ENCODE peak calls at places on chromosomes 5 and 9, in four cellular contexts. One of them, this sample, is unnamed.

GRCh38 chr5:128271859-128272446 is 188.4 kb downstream of the SLC12A2 start:
- DNase-seq in K562: peak
- DNase-seq in H1: no peak
- DNase-seq in brain microvascular endothelial cell: peak
- DNase-seq in this sample: no peak

GRCh38 chr9:111730937-111731567 is 63.7 kb downstream of the SHOC1 start:
- DNase-seq in K562: no peak
- DNase-seq in H1: no peak
- DNase-seq in brain microvascular endothelial cell: peak
- DNase-seq in this sample: no peak

GRCh38 chr9:95363051-95363841 is 45.7 kb upstream of the FANCC start:
- DNase-seq in K562: no peak
- DNase-seq in H1: no peak
- DNase-seq in brain microvascular endothelial cell: no peak
- DNase-seq in this sample: no peak

GRCh38 chr5:98368141-98368540 is 405.3 kb upstream of the RGMB start:
- DNase-seq in K562: no peak
- DNase-seq in H1: no peak
- DNase-seq in brain microvascular endothelial cell: no peak
- DNase-seq in this sample: no peak

GRCh38 chr5:96582343-96582742 is 79.8 kb upstream of the CAST start:
- DNase-seq in K562: no peak
- DNase-seq in H1: no peak
- DNase-seq in brain microvascular endothelial cell: no peak
- DNase-seq in this sample: no peak

GRCh38 chr5:21806943-21807342 is 1046.2 kb downstream of the CDH12 start:
- DNase-seq in K562: no peak
- DNase-seq in H1: no peak
- DNase-seq in brain microvascular endothelial cell: peak
- DNase-seq in this sample: no peak

GRCh38 chr5:1732238-1732880 is 67.3 kb downstream of the MRPL36 start:
- DNase-seq in K562: no peak
- DNase-seq in H1: peak
- DNase-seq in brain microvascular endothelial cell: no peak
- DNase-seq in this sample: peak

GRCh38 chr9:112086627-112087026 is 88.5 kb downstream of the SUSD1 start:
- DNase-seq in K562: no peak
- DNase-seq in H1: no peak
- DNase-seq in brain microvascular endothelial cell: no peak
- DNase-seq in this sample: no peak

GRCh38 chr5:169610606-169611005 is 26.5 kb upstream of the DOCK2 start:
- DNase-seq in K562: no peak
- DNase-seq in H1: no peak
- DNase-seq in brain microvascular endothelial cell: no peak
- DNase-seq in this sample: no peak

GRCh38 chr5:76714771-76715483 is 999 bp upstream of the F2R start:
- DNase-seq in K562: no peak
- DNase-seq in H1: peak
- DNase-seq in brain microvascular endothelial cell: no peak
- DNase-seq in this sample: peak

GRCh38 chr5:42500003-42500599 is 76.9 kb downstream of the GHR start:
- DNase-seq in K562: no peak
- DNase-seq in H1: no peak
- DNase-seq in brain microvascular endothelial cell: no peak
- DNase-seq in this sample: no peak

GRCh38 chr9:93092171-93092991 is 3.6 kb upstream of the CARD19 start:
- DNase-seq in K562: no peak
- DNase-seq in H1: no peak
- DNase-seq in brain microvascular endothelial cell: no peak
- DNase-seq in this sample: peak

GRCh38 chr9:104810421-104811339 is 46.8 kb downstream of the NIPSNAP3B start:
- DNase-seq in K562: no peak
- DNase-seq in H1: no peak
- DNase-seq in brain microvascular endothelial cell: peak
- DNase-seq in this sample: peak

GRCh38 chr9:71285191-71285656 is 163.8 kb upstream of the TRPM3 start:
- DNase-seq in K562: peak
- DNase-seq in H1: peak
- DNase-seq in brain microvascular endothelial cell: peak
- DNase-seq in this sample: peak

DNA sequence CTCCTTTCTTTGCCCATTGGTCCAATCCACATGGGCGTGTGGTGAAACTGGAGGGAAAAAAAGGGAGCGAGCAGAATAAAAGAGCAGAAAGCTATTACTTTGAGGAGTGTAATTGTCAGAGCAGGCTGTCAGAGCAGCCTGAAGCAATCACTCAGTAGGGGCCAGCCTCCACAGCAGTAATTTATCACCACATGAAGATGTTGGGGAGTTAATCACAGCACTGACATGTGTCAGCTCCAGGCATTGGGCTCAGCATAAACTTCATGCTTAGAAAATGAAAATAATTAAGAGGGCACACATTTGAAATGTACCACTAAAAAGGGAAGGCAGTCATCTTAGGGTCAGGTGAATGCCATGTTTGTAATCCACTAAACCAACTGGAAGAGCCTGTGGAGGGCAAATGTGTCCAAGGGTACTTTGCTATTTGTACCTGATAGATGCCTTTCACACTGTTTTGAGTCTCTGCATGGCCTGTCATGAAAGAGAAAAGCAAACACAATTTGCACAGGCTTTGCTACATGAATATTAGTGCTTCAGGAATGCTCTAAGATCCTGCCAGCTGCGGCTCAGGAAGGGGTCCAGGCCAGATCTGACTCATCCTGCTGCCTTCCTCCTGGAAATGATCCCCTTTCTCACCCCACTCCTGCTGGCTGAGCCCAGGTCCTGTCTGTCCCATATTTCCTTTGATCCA is 2.9 kb upstream of the PTGER4 start:
- DNase-seq in K562: no peak
- DNase-seq in H1: no peak
- DNase-seq in brain microvascular endothelial cell: peak
- DNase-seq in this sample: peak
- TF ChIP-seq CTCF in K562: no peak
- TF ChIP-seq CTCF in H1: no peak
- TF ChIP-seq CTCF in brain microvascular endothelial cell: peak
- TF ChIP-seq CTCF in this sample: no peak

DNA sequence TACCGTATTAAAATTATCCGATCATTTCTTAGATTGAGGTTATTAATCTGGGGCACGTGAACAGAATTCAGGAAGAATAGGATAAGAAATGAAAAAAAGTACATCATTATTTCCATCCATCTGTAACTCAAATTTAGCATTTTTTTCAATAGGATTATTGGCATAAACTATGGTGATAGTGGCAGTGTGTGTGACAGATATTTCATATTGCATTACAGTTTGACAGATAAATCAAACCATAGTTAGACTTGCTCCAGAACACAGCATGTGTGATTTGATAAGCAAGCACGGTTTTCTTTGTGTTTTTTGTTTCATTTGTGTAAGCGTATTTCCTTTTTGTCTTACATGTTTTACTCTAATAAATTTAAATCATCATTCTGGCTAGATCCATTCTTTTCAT is 155.0 kb downstream of the CDH9 start:
- DNase-seq in K562: no peak
- DNase-seq in H1: no peak
- DNase-seq in brain microvascular endothelial cell: no peak
- DNase-seq in this sample: no peak
- H3K27ac ChIP-seq in K562: no peak
- H3K27ac ChIP-seq in H1: no peak
- H3K27ac ChIP-seq in brain microvascular endothelial cell: no peak
- H3K27ac ChIP-seq in this sample: no peak

GRCh38 chr5:38287124-38287523 is 28.8 kb downstream of the EGFLAM start:
- DNase-seq in K562: no peak
- DNase-seq in H1: no peak
- DNase-seq in brain microvascular endothelial cell: no peak
- DNase-seq in this sample: no peak

GRCh38 chr5:38291355-38291754 is 33.0 kb downstream of the EGFLAM start:
- DNase-seq in K562: peak
- DNase-seq in H1: no peak
- DNase-seq in brain microvascular endothelial cell: no peak
- DNase-seq in this sample: no peak

GRCh38 chr5:38290028-38290653 is 31.8 kb downstream of the EGFLAM start:
- DNase-seq in K562: peak
- DNase-seq in H1: no peak
- DNase-seq in brain microvascular endothelial cell: no peak
- DNase-seq in this sample: no peak

GRCh38 chr5:38289457-38289856 is 31.1 kb downstream of the EGFLAM start:
- DNase-seq in K562: no peak
- DNase-seq in H1: no peak
- DNase-seq in brain microvascular endothelial cell: no peak
- DNase-seq in this sample: no peak

DNA sequence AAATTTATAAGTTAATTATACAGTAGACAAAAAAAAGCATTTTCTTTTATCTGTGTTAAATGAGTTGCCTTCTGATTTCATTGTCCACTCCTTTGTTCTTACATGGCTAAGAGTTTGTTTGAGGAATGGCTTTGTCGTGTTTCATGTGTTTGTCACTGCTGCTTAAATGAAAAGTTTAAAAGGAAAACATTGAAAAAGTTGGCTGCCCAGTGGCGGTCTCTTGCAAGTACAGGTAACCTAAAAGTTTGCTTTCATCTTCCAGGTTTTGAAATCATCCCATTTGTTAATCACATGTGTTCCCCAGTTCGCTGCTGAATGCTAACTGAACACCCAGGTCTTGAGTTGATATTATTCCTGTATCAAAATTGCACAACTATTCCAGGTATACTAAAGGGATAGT is 33.9 kb downstream of the EGFLAM start:
- DNase-seq in K562: no peak
- DNase-seq in H1: no peak
- DNase-seq in brain microvascular endothelial cell: no peak
- DNase-seq in this sample: no peak
- TF ChIP-seq CTCF in K562: no peak
- TF ChIP-seq CTCF in H1: no peak
- TF ChIP-seq CTCF in brain microvascular endothelial cell: no peak
- TF ChIP-seq CTCF in this sample: peak

DNA sequence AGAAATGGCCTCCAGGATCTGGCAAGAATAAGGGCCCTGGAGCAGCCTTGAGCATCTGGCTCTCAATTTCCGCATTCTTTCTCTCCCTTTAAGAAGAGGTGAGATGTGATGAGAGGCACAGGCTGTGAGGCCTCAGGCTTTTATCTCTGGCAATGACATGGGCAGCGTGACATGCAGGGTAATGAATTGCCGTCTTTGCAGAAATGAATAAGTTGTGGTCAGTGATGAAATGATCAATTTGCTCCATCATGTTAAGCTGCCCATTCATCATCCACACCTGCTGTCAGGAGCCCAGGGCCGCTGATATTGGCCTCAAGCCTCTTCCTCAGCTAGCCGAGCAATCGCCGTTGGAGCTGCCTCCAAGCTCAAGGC is 265.3 kb downstream of the TRIM32 start:
- DNase-seq in K562: no peak
- DNase-seq in H1: no peak
- DNase-seq in brain microvascular endothelial cell: no peak
- DNase-seq in this sample: no peak
- H3K27ac ChIP-seq in K562: no peak
- H3K27ac ChIP-seq in H1: no peak
- H3K27ac ChIP-seq in brain microvascular endothelial cell: no peak
- H3K27ac ChIP-seq in this sample: peak

DNA sequence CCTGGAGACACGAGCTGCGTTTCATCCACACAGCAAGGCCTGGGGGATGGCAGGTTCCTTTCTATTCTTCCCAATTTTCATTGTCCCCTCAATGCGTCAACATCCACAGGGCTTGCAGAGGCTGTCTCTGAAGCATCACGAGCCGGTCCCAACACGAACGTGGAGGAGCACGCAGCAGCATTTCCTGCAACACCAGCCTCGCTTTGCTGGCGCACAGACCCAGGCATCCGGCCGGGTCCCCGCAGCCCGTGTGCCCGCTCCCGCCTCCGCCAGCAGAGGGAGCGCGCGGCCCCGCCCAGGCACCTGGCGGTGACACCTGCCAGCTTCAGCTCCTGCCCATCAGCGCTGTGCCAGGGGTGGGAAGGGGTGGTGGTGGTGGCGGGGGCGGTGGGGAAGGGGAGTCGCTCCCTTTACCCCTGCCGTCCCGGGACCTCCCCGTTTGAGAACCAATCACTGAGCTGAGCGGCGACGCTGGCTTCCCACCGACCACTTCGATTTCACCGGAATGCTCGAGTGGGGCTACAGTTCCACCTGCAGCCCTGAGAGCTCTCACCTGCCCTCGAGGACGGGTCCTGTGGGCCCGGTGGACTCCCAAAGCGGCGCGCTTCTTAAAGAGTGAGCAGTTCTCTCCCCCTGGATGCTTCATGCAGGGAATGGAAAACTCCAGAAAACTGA is 464.5 kb downstream of the ICE1 start:
- DNase-seq in K562: peak
- DNase-seq in H1: peak
- DNase-seq in brain microvascular endothelial cell: no peak
- DNase-seq in this sample: peak
- TF ChIP-seq CTCF in K562: peak
- TF ChIP-seq CTCF in H1: peak
- TF ChIP-seq CTCF in brain microvascular endothelial cell: peak
- TF ChIP-seq CTCF in this sample: peak

DNA sequence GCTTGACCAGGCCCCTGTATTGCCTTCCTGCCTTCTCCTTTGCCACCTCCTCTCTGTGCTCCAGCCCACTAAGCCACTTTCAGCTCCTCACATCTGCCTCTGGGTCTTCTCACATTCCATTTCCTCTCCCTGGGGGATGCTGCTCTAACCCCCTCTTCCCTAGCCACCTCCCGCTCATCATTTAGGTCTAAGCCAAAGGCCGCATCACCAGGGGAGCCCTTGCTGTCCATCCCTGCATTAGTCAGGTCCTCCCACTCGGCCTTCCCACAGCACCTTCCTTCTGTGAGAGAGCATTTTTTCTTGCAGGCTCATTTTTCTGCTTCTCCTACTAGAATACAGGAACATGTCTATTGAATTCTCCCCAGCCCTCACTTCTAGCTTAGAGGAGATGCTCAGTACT is 72.6 kb upstream of the GALNT10 start:
- DNase-seq in K562: no peak
- DNase-seq in H1: no peak
- DNase-seq in brain microvascular endothelial cell: no peak
- DNase-seq in this sample: peak
- H3K27ac ChIP-seq in K562: no peak
- H3K27ac ChIP-seq in H1: no peak
- H3K27ac ChIP-seq in brain microvascular endothelial cell: no peak
- H3K27ac ChIP-seq in this sample: no peak

This sample was measured in endodermal cell.